ENCODE peak calls at places on chromosomes 5 and 9, in five cellular contexts. D, T, P, O and E are unnamed samples.

GRCh38 chr9:122346478-122347347 is 24.1 kb upstream of the PTGS1 start:
- DNase-seq in D (no peak), P (no peak), T (peak; percentile 53), O (no peak), E (peak; percentile 30)

GRCh38 chr5:160467555-160468418 is 46.1 kb downstream of the PTTG1 start:
- DNase-seq in T (no peak), O (no peak), D (peak; percentile 87), P (no peak), E (peak; percentile 51)

GRCh38 chr5:83256091-83256775 is 178.9 kb downstream of the XRCC4 start:
- DNase-seq in D (peak; percentile 34), P (no peak), O (no peak), T (no peak), E (peak; percentile 12)

GRCh38 chr9:109349431-109349846 is 28.6 kb upstream of the EPB41L4B start:
- DNase-seq in D (peak; percentile 89), P (no peak), O (no peak), T (no peak), E (peak; percentile 32)

GRCh38 chr9:127979333-127980055 is 1.3 kb downstream of the EEIG1 start:
- DNase-seq in P (no peak), D (peak; percentile 29), O (no peak), T (peak; percentile 83), E (peak; percentile 68)

GRCh38 chr9:70964861-70965260 is 156.6 kb downstream of the TRPM3 start:
- DNase-seq in P (no peak), O (no peak), T (no peak), D (no peak), E (no peak)

GRCh38 chr5:177131352-177131710 is 2.2 kb upstream of the NSD1 start:
- DNase-seq in T (no peak), O (no peak), D (no peak), P (no peak), E (no peak)

GRCh38 chr9:104831681-104832080 is 67.8 kb downstream of the NIPSNAP3B start:
- DNase-seq in O (no peak), D (peak; percentile 79), T (no peak), P (no peak), E (peak; percentile 33)

GRCh38 chr5:65769539-65769938 is 47.5 kb downstream of the NLN start:
- DNase-seq in T (no peak), D (peak; percentile 95), O (no peak), P (no peak), E (peak; percentile 31)

GRCh38 chr9:130707225-130707976 is 13.8 kb downstream of the EXOSC2 start:
- DNase-seq in O (no peak), P (peak; percentile 75), D (peak; percentile 68), T (peak; percentile 86), E (peak; percentile 80)

GRCh38 chr5:59092758-59093157 is 509.9 kb downstream of the RAB3C start:
- DNase-seq in D (no peak), T (no peak), O (no peak), P (no peak), E (no peak)

GRCh38 chr5:59091965-59092364 is 509.1 kb downstream of the RAB3C start:
- DNase-seq in D (no peak), T (no peak), P (no peak), O (no peak), E (no peak)

GRCh38 chr5:59088546-59088945 is 505.7 kb downstream of the RAB3C start:
- DNase-seq in P (no peak), D (no peak), O (no peak), T (no peak), E (no peak)

GRCh38 chr5:59089767-59090166 is 506.9 kb downstream of the RAB3C start:
- DNase-seq in O (no peak), D (no peak), T (no peak), P (no peak), E (no peak)

DNA sequence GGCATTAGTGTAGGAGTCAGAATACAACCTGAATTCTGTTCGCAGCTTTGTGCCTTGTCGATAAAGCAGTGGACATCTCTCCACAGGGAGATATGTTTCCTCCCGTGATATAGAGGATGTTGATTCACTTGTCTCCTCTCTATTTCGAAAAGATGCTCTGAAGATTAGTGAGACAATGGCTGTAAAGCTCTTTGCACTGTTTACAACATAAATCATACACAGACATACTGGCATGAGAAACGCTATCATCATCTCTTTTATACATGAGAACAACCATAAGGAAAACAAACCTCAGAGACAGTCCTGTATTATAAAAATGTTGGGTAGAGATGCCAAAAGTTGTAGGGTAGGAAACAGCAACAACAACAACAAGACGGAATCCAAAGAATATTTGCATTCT is 507.4 kb downstream of the RAB3C start:
- DNase-seq in P (no peak), T (no peak), O (no peak), D (no peak), E (no peak)
- H2BK5ac ChIP-seq in P (no peak overlapping the region), T (no peak overlapping the region), O (no peak overlapping the region), D (no peak overlapping the region), E (no peak overlapping the region)

GRCh38 chr5:111930407-111930806 is 173.4 kb upstream of the NREP start:
- DNase-seq in T (peak; percentile 25), O (no peak), D (peak; percentile 30), P (no peak), E (peak; percentile 47)
- H3K4me1 ChIP-seq in T (peaks cover 2% of the 10 kb centered on the region), O (no peaks in the 10 kb centered on the region), D (peaks cover 9% of the 10 kb centered on the region), P (peaks cover 2% of the 10 kb centered on the region), E (no peaks in the 10 kb centered on the region)

GRCh38 chr5:55994998-55995914 is 493 bp upstream of the IL6ST start:
- DNase-seq in T (peak; percentile 98), O (peak; percentile 87), P (peak; percentile 97), D (peak; percentile 96), E (peak; percentile 99)
- H2BK5ac ChIP-seq in T (peak overlapping the region; percentile 20), O (no peak overlapping the region), P (peak overlapping the region; percentile 66), D (peak overlapping the region; percentile 96), E (peak overlapping the region; percentile 96)

DNA sequence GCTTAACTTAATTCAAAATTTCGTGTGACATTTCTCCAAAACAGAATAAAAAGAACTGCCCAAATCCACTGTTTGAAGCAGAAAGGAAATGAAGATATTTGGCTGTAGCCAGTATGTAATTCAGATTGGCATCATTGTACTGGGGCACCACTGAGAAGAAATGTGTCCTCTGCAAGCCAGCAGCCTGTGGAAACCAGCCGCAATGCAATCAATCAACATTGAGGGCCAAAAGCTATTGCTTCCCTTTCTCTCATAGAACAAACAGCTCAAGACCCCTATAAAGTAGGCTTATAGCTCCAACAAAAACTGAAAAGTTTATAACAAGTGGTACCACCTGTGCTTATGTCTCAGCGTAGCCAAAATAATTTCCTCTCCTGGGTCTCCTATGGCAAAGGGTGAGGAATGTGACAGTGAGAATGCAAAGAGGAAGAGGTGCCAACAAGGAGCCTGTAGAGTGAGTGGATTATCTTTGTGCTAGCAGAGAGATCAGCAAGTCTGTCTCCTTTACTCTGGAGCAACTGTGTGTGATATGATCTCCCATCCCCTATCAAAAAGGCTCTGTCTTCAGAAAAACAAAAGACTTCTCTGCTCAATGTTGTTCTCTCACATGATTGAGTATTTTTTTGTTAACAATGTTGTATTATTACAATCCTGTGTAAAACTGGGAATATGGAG is 1072.4 kb upstream of the DMAC1 start:
- DNase-seq in O (no peak), P (no peak), T (peak; percentile 88), D (no peak), E (no peak)
- H3K4me1 ChIP-seq in O (no peaks in the 10 kb centered on the region), P (peaks cover 12% of the 10 kb centered on the region), T (peaks cover 7% of the 10 kb centered on the region), D (no peaks in the 10 kb centered on the region), E (peaks cover 5% of the 10 kb centered on the region)

GRCh38 chr5:38555354-38556114 is 912 bp downstream of the LIFR start:
- DNase-seq in D (no peak), O (no peak), T (peak; percentile 42), P (no peak), E (no peak)

GRCh38 chr5:38556115-38556598 is 289 bp downstream of the LIFR start:
- DNase-seq in D (no peak), P (no peak), O (no peak), T (peak; percentile 59), E (no peak)

GRCh38 chr5:38557792-38558191 is 1.3 kb upstream of the LIFR start:
- DNase-seq in D (no peak), T (no peak), P (no peak), O (no peak), E (no peak)

GRCh38 chr5:38556599-38557308 is at the start of gene LIFR:
- DNase-seq in T (peak; percentile 92), D (peak; percentile 74), P (peak; percentile 85), O (no peak), E (peak; percentile 86)

GRCh38 chr5:38557309-38557710 is 864 bp upstream of the LIFR start:
- DNase-seq in P (no peak), O (no peak), D (no peak), T (no peak), E (no peak)
- H2BK5ac ChIP-seq in P (no peak overlapping the region), O (peak overlapping the region; percentile 82), D (peak overlapping the region; percentile 80), T (no peak overlapping the region), E (peak overlapping the region; percentile 82)

GRCh38 chr5:89064691-89065207 is 181.8 kb upstream of the MEF2C start:
- DNase-seq in O (no peak), P (no peak), T (peak; percentile 4), D (no peak), E (no peak)

GRCh38 chr5:89059274-89059673 is 176.3 kb upstream of the MEF2C start:
- DNase-seq in D (no peak), T (no peak), P (no peak), O (no peak), E (no peak)

GRCh38 chr5:89064054-89064453 is 181.1 kb upstream of the MEF2C start:
- DNase-seq in O (no peak), P (no peak), D (no peak), T (no peak), E (peak; percentile 67)

GRCh38 chr5:89065919-89066318 is 182.9 kb upstream of the MEF2C start:
- DNase-seq in O (no peak), D (no peak), P (no peak), T (no peak), E (no peak)

GRCh38 chr5:89060768-89061167 is 177.8 kb upstream of the MEF2C start:
- DNase-seq in T (peak; percentile 21), O (no peak), P (no peak), D (no peak), E (no peak)
- H3K4me1 ChIP-seq in T (no peaks in the 10 kb centered on the region), O (no peaks in the 10 kb centered on the region), P (no peaks in the 10 kb centered on the region), D (no peaks in the 10 kb centered on the region), E (no peaks in the 10 kb centered on the region)

DNA sequence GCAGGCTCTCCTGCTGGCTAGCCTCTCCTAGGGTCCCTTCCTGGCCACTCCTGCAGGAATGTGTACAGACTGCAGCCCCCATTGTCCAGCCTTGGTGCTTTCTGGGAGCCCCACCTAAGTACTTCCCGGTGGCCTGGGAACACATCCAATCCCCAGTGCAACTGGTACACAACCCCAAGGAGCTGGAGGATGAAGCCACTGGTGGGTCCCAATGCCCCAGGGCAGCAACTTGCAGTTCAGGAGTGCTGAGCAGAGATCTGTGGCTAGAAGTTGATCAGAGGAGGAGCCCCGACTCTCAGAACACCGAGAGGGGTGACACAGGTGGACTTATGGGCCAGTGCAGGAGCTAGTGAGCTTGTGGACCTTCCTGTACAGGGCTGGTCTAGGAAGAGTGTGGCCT is 1093.7 kb upstream of the ACO1 start:
- DNase-seq in O (no peak), D (no peak), T (no peak), P (no peak), E (no peak)
- H2BK5ac ChIP-seq in O (no peak overlapping the region), D (no peak overlapping the region), T (no peak overlapping the region), P (no peak overlapping the region), E (no peak overlapping the region)